ENCODE peak calls at places on chromosomes 4 and X, in ten cellular contexts. F is lower lobe of right lung; Y is stimulated activated CD4-positive, alpha-beta T cell treated with anti-CD3 and anti-CD28 coated beads, TNF-alpha, amount 100 ng/mL, for 4 hours; I is mucosa of descending colon; N is heart left ventricle; V is HFF-Myc; X is AG20443; T is germinal center; G is hippocampal formation; S is activated T-cell treated with anti-CD3 and anti-CD28 coated beads, Interleukin-2, amount 50 U/mL, for 24 hours. W is an unnamed sample.

GRCh38 chr4:105630670-105631655 is 77.5 kb downstream of the INTS12 start:
- DNase-seq in F (no peak), Y (no peak), I (no peak), N (no peak), V (no peak), X (no peak), T (no peak), G (no peak), S (no peak), W (no peak)

GRCh38 chr4:73387552-73387951 is 16.5 kb upstream of the ALB start:
- DNase-seq in F (no peak), Y (no peak), I (no peak), N (no peak), V (no peak), X (no peak), T (no peak), G (no peak), S (no peak), W (no peak)

GRCh38 chr4:173192375-173193162 is 24.0 kb downstream of the GALNT7 start:
- DNase-seq in F (no peak), Y (no peak), I (no peak), N (no peak), V (no peak), X (no peak), T (no peak), G (no peak), S (no peak), W (no peak)

GRCh38 chrX:56794831-56795230 is 65.8 kb downstream of the NBDY start:
- DNase-seq in F (no peak), Y (no peak), I (no peak), N (no peak), V (no peak), X (no peak), T (no peak), G (no peak), S (peak; percentile 22), W (no peak)

GRCh38 chr4:155419266-155419665 is 42.5 kb upstream of the MAP9 start:
- DNase-seq in F (no peak), Y (no peak), I (no peak), N (no peak), V (no peak), X (peak; percentile 15), T (no peak), G (no peak), S (no peak), W (no peak)

GRCh38 chr4:111602848-111603247 is 542.4 kb upstream of the FAM241A start:
- DNase-seq in F (no peak), Y (no peak), I (no peak), N (no peak), V (peak; percentile 17), X (no peak), T (no peak), G (no peak), S (no peak), W (no peak)

GRCh38 chr4:26782168-26782829 is 78.3 kb upstream of the STIM2 start:
- DNase-seq in F (no peak), Y (no peak), I (no peak), N (no peak), V (no peak), X (no peak), T (no peak), G (no peak), S (no peak), W (no peak)

GRCh38 chrX:30572004-30572403 is 5.6 kb downstream of the TASL start:
- DNase-seq in F (no peak), Y (no peak), I (no peak), N (no peak), V (no peak), X (no peak), T (no peak), G (no peak), S (no peak), W (no peak)

GRCh38 chr4:162285753-162286152 is 122.0 kb upstream of the FSTL5 start:
- DNase-seq in F (no peak), Y (no peak), I (no peak), N (no peak), V (no peak), X (no peak), T (no peak), G (no peak), S (no peak), W (no peak)

GRCh38 chr4:78534286-78534955 is 17.1 kb upstream of the ANXA3 start:
- DNase-seq in F (no peak), Y (no peak), I (no peak), N (no peak), V (no peak), X (no peak), T (no peak), G (no peak), S (no peak), W (no peak)

GRCh38 chr4:186015212-186015817 is 53.6 kb upstream of the TLR3 start:
- DNase-seq in F (no peak), Y (no peak), I (no peak), N (no peak), V (no peak), X (no peak), T (no peak), G (no peak), S (no peak), W (peak; percentile 68)

GRCh38 chr4:81378398-81378797 is 93.3 kb downstream of the RASGEF1B start:
- DNase-seq in F (no peak), Y (no peak), I (no peak), N (no peak), V (no peak), X (no peak), T (no peak), G (no peak), S (no peak), W (no peak)

GRCh38 chr4:132530846-132531245 is 618.2 kb upstream of the PCDH10 start:
- DNase-seq in F (no peak), Y (no peak), I (no peak), N (no peak), V (no peak), X (no peak), T (no peak), G (no peak), S (no peak), W (no peak)

GRCh38 chrX:154840856-154841255 is 6.4 kb upstream of the SMIM9 start:
- DNase-seq in F (no peak), Y (no peak), I (no peak), N (no peak), V (peak; percentile 15), X (peak; percentile 52), T (peak; percentile 27), G (peak; percentile 1), S (no peak), W (no peak)

GRCh38 chr4:184415071-184415470 is 59.3 kb downstream of the IRF2 start:
- DNase-seq in F (no peak), Y (no peak), I (no peak), N (no peak), V (no peak), X (no peak), T (no peak), G (no peak), S (no peak), W (no peak)

GRCh38 chr4:187209921-187210613 is 486.4 kb upstream of the FAT1 start:
- DNase-seq in F (no peak), Y (no peak), I (no peak), N (no peak), V (peak; percentile 37), X (peak; percentile 76), T (no peak), G (peak; percentile 9), S (no peak), W (no peak)

GRCh38 chr4:13344216-13344615 is 139.9 kb downstream of the RAB28 start:
- DNase-seq in F (no peak), Y (no peak), I (no peak), N (no peak), V (no peak), X (peak; percentile 16), T (no peak), G (no peak), S (no peak), W (no peak)

GRCh38 chr4:17448689-17449088 is 63.2 kb downstream of the QDPR start:
- DNase-seq in F (no peak), Y (no peak), I (no peak), N (no peak), V (no peak), X (peak; percentile 58), T (no peak), G (no peak), S (no peak), W (no peak)

GRCh38 chrX:13469963-13470679 is 99.3 kb upstream of the EGFL6 start:
- DNase-seq in F (no peak), Y (no peak), I (no peak), N (no peak), V (no peak), X (peak; percentile 24), T (no peak), G (no peak), S (no peak), W (no peak)

GRCh38 chr4:77913353-77913752 is 50.7 kb downstream of the MRPL1 start:
- DNase-seq in F (no peak), Y (no peak), I (no peak), N (no peak), V (no peak), X (no peak), T (no peak), G (no peak), S (no peak), W (no peak)

GRCh38 chr4:72997409-72997808 is 72.1 kb downstream of the COX18 start:
- DNase-seq in F (peak; percentile 57), Y (no peak), I (no peak), N (no peak), V (no peak), X (no peak), T (no peak), G (no peak), S (no peak), W (no peak)

GRCh38 chr4:76430519-76431388 is 4.3 kb upstream of the SHROOM3 start:
- DNase-seq in F (no peak), Y (no peak), I (no peak), N (no peak), V (peak; percentile 37), X (peak; percentile 51), T (peak; percentile 30), G (peak; percentile 52), S (no peak), W (no peak)

GRCh38 chr4:79408063-79408462 is at the start of gene GK2:
- DNase-seq in F (no peak), Y (no peak), I (no peak), N (peak; percentile 49), V (no peak), X (no peak), T (no peak), G (no peak), S (no peak), W (no peak)

GRCh38 chr4:139054791-139055376 is 39.3 kb downstream of the NOCT start:
- DNase-seq in F (no peak), Y (no peak), I (no peak), N (no peak), V (no peak), X (peak; percentile 32), T (no peak), G (no peak), S (no peak), W (no peak)

GRCh38 chr4:134691915-134692314 is 490.3 kb upstream of the PABPC4L start:
- DNase-seq in F (no peak), Y (no peak), I (no peak), N (no peak), V (no peak), X (no peak), T (no peak), G (no peak), S (no peak), W (no peak)

GRCh38 chrX:40736170-40736505 is 796 bp upstream of the MED14 start:
- DNase-seq in F (no peak), Y (no peak), I (peak; percentile 33), N (no peak), V (no peak), X (no peak), T (no peak), G (no peak), S (no peak), W (no peak)

GRCh38 chrX:9627827-9628406 is 137.7 kb downstream of the GPR143 start:
- DNase-seq in F (no peak), Y (no peak), I (no peak), N (no peak), V (no peak), X (peak; percentile 21), T (no peak), G (no peak), S (no peak), W (no peak)

GRCh38 chrX:23937100-23937499 is 29.3 kb downstream of the CXorf58 start:
- DNase-seq in F (no peak), Y (no peak), I (no peak), N (no peak), V (no peak), X (no peak), T (no peak), G (no peak), S (no peak), W (no peak)